ENCODE peak calls at places on chromosomes 12 and 14, in four cellular contexts. K is A549, V is fibroblast of villous mesenchyme, J is left lung. L is an unnamed sample.

GRCh38 chr14:72679591-72680151 is 214.2 kb downstream of the DPF3 start:
- DNase-seq in K (no peak), V (no peak), J (no peak), L (no peak)

GRCh38 chr14:78327426-78328210 is 157.4 kb downstream of the NRXN3 start:
- DNase-seq in K (no peak), V (no peak), J (no peak), L (no peak)

GRCh38 chr14:68781161-68782021 is 11.5 kb downstream of the ZFP36L1 start:
- DNase-seq in K (no peak), V (no peak), J (peak; percentile 43), L (no peak)

GRCh38 chr12:50751921-50752721 is 11.8 kb upstream of the ATF1 start:
- DNase-seq in K (no peak), V (no peak), J (no peak), L (no peak)

GRCh38 chr12:3152892-3153291 is 75.7 kb downstream of the TSPAN9 start:
- DNase-seq in K (no peak), V (no peak), J (no peak), L (no peak)

GRCh38 chr14:53022593-53022992 is 71.7 kb upstream of the FERMT2 start:
- DNase-seq in K (no peak), V (peak; percentile 70), J (no peak), L (no peak)

GRCh38 chr12:6534158-6534913 is at the start of gene GAPDH:
- DNase-seq in K (peak; percentile 90), V (peak; percentile 97), J (peak; percentile 96), L (peak; percentile 86)

GRCh38 chr12:105057174-105057573 is 27.1 kb downstream of the ALDH1L2 start:
- DNase-seq in K (no peak), V (no peak), J (no peak), L (no peak)

GRCh38 chr12:17528394-17528793 is 561.6 kb downstream of the RERGL start:
- DNase-seq in K (no peak), V (no peak), J (no peak), L (no peak)

GRCh38 chr12:9404469-9405260 is 196.5 kb upstream of the PZP start:
- DNase-seq in K (no peak), V (no peak), J (no peak), L (no peak)

GRCh38 chr12:4451694-4452093 is 6.1 kb upstream of the FGF6 start:
- DNase-seq in K (no peak), V (no peak), J (no peak), L (no peak)

GRCh38 chr12:52813885-52814709 is at the start of gene KRT4:
- DNase-seq in K (no peak), V (peak; percentile 14), J (no peak), L (no peak)

DNA sequence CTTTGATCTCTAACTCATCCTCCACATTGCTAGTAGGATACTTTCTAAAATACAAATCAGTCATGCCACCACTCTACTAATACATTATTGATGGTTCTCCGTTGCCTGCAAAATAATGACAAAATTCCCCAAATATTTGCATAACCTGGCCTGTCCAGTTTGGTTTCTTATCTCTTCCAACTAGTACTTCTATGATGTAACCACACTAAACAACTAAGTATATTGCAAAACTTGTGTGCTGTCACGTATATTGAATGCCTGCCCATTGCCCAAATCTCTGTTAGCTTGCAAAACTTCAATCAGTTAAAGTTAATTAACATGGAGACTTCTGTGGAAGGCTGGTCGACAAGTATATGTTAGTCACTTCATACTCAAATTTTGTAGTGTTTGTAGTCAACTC is 6.5 kb downstream of the OR6C74 start:
- DNase-seq in K (no peak), V (no peak), J (no peak), L (no peak)
- TF ChIP-seq CTCF in K (no peak), V (no peak), J (no peak), L (no peak)

GRCh38 chr12:38384816-38385491 is 68.4 kb downstream of the ALG10B start:
- DNase-seq in K (no peak), V (no peak), J (no peak), L (no peak)
- TF ChIP-seq CTCF in K (no peak), V (no peak), J (no peak), L (no peak)

GRCh38 chr12:106357549-106358409 is at the start of gene POLR3B:
- DNase-seq in K (peak; percentile 92), V (peak; percentile 96), J (peak; percentile 97), L (peak; percentile 96)

GRCh38 chr12:106359620-106360399 is 2.3 kb downstream of the POLR3B start:
- DNase-seq in K (no peak), V (peak; percentile 10), J (no peak), L (no peak)

GRCh38 chr12:106360400-106360994 is 2.9 kb downstream of the POLR3B start:
- DNase-seq in K (no peak), V (peak; percentile 14), J (no peak), L (no peak)

GRCh38 chr12:106362971-106363370 is 5.4 kb downstream of the POLR3B start:
- DNase-seq in K (no peak), V (no peak), J (no peak), L (no peak)

DNA sequence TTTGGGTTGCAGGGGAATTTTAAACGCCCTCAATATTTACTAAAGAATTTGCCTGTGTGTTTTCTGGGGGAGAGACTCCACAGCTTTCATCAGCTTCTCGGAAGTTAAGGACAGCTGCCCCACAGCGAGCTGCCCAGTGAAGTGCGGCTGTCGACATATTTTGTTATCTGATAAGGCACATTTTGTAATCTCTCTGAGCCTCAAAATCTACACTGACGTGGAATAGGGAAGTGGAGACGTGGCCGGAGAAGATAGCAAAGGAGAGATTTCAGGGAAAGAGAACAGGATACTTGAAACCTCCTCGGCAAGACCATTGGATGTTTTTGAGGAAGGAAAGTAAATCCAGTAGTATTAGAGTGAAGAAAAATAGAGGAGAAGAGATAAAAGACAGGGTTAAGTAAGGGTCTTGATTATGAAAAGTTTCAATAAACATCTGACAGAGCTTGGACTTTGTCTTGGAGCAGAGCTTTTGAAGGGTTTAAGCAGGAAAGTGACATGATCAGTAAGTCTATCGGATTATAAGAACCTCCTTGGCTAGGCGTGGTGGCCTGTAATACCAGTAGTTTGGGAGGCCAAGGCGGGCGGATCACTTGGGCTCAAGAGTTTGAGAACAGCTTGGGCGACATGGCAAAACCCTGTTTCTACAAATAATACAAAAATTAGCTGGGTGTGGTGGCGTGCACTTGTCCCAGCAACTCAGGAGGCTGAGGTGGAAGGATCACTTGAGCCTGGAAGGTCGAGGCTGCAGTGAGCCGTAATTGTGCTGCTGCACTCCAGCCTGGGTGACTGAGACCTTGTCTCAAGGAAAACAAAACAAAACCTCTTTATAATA is 1.1 kb downstream of the POLR3B start:
- DNase-seq in K (peak; percentile 63), V (peak; percentile 96), J (no peak), L (no peak)
- TF ChIP-seq CTCF in K (no peak), V (no peak), J (no peak), L (no peak)

GRCh38 chr14:59882957-59883356 is 12.4 kb upstream of the RTN1 start:
- DNase-seq in K (no peak), V (no peak), J (no peak), L (no peak)
- TF ChIP-seq CTCF in K (no peak), V (peak; percentile 41), J (no peak), L (peak; percentile 41)

GRCh38 chr12:123805119-123805518 is 43.0 kb downstream of the DNAH10 start:
- DNase-seq in K (no peak), V (no peak), J (no peak), L (no peak)

GRCh38 chr12:123813349-123813748 is 51.2 kb downstream of the DNAH10 start:
- DNase-seq in K (no peak), V (peak; percentile 60), J (no peak), L (no peak)

GRCh38 chr12:123807670-123808069 is 45.6 kb downstream of the DNAH10 start:
- DNase-seq in K (no peak), V (no peak), J (no peak), L (no peak)

GRCh38 chr12:123807002-123807401 is 44.9 kb downstream of the DNAH10 start:
- DNase-seq in K (no peak), V (no peak), J (no peak), L (no peak)

DNA sequence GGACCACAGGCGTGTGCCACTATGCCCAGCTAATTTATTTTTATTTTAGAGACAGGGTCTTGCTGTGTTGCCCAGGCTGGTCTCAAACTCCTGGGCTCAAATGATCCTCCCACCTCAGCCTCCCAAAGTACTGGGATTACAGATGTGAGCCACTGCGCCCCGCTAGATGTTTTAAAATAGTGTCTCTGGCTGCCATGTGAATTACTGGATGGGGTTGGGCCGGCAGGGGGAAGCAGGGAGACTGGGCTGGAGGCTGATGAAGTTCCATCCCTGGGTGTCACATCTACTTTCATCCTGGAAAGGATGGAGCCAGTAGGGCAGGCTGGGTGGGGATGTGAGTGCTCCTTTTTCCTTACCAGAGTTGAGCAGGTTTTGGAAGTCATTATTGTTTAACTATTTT is 46.1 kb downstream of the DNAH10 start:
- DNase-seq in K (peak; percentile 74), V (peak; percentile 25), J (no peak), L (no peak)
- TF ChIP-seq CTCF in K (peak; percentile 34), V (peak; percentile 55), J (no peak), L (no peak)

GRCh38 chr12:56317675-56318074 is 1.9 kb upstream of the CNPY2 start:
- DNase-seq in K (no peak), V (no peak), J (no peak), L (no peak)
- TF ChIP-seq CTCF in K (no peak), V (no peak), J (no peak), L (no peak)

DNA sequence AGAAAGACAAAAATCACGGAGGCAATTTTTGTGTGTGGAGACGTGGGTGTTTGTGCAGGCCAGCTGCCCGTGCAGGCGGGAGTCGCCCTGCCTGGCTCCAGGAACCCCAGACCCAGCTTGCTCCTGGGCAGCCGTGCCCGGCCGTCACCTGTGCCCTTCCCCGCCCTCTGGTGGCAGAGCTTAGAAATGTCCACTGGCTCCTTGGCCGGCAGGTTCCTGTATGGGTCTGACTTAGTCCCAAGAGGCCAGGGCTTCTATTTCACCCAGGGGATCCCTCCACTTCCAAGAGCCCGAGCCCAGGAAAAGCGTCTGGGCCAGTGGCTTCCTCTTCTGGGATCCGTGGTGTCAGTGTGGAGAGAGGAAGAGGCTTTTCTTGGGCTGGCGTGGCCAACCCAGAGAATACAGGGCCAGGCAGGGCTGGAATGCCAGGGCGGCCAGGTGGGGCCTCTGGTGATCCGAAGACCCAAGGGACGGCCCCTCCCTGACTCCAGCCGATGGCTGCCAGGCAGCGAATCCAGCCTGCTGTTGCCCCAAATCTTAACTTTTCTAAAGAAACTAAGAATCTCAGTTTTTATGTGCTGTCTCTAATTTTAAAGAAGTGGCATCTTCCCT is 120.9 kb downstream of the TMEM132C start:
- DNase-seq in K (peak; percentile 30), V (no peak), J (no peak), L (no peak)
- TF ChIP-seq CTCF in K (peak; percentile 26), V (peak; percentile 15), J (peak; percentile 46), L (peak; percentile 46)

GRCh38 chr12:89959188-89959587 is 250.6 kb upstream of the ATP2B1 start:
- DNase-seq in K (no peak), V (peak; percentile 81), J (no peak), L (no peak)

GRCh38 chr12:89960011-89960507 is 251.4 kb upstream of the ATP2B1 start:
- DNase-seq in K (no peak), V (peak; percentile 73), J (no peak), L (peak; percentile 60)

GRCh38 chr12:89960607-89961394 is 252.2 kb upstream of the ATP2B1 start:
- DNase-seq in K (no peak), V (peak; percentile 23), J (no peak), L (no peak)

GRCh38 chr12:89965993-89966392 is 257.4 kb upstream of the ATP2B1 start:
- DNase-seq in K (no peak), V (no peak), J (no peak), L (no peak)

GRCh38 chr12:89962648-89963047 is 254.0 kb upstream of the ATP2B1 start:
- DNase-seq in K (no peak), V (no peak), J (no peak), L (no peak)
- TF ChIP-seq CTCF in K (peak; percentile 20), V (peak; percentile 20), J (no peak), L (peak; percentile 30)

L was measured in CD14-positive monocyte.